ENCODE peak calls at places on chromosomes 6 and 20, in five cellular contexts. J, R, V, D and H are unnamed samples.

GRCh38 chr6:115898246-115898645 is 162.4 kb downstream of the FRK start:
- DNase-seq in J (no peak), R (no peak), V (no peak), D (no peak), H (no peak)

GRCh38 chr20:57890254-57890800 is 180.5 kb upstream of the PMEPA1 start:
- DNase-seq in J (peak; percentile 29), R (no peak), V (peak; percentile 6), D (no peak), H (no peak)

GRCh38 chr6:75266716-75267291 is 17.8 kb downstream of the TMEM30A start:
- DNase-seq in J (no peak), R (peak; percentile 50), V (peak; percentile 63), D (no peak), H (no peak)

GRCh38 chr20:61597996-61598395 is 345.9 kb downstream of the CDH4 start:
- DNase-seq in J (no peak), R (no peak), V (no peak), D (no peak), H (no peak)

GRCh38 chr6:4687989-4688947 is 87.9 kb upstream of the CDYL start:
- DNase-seq in J (no peak), R (peak; percentile 82), V (no peak), D (peak; percentile 20), H (no peak)

GRCh38 chr20:36313936-36314335 is 7.8 kb downstream of the DLGAP4 start:
- DNase-seq in J (peak; percentile 41), R (no peak), V (no peak), D (no peak), H (peak; percentile 66)

GRCh38 chr6:16345449-16346330 is 107.3 kb downstream of the GMPR start:
- DNase-seq in J (no peak), R (peak; percentile 82), V (no peak), D (peak; percentile 31), H (peak; percentile 9)

GRCh38 chr6:40789143-40789764 is 202.1 kb upstream of the LRFN2 start:
- DNase-seq in J (no peak), R (no peak), V (no peak), D (no peak), H (no peak)

GRCh38 chr20:24805456-24806233 is 143.4 kb upstream of the CST7 start:
- DNase-seq in J (no peak), R (no peak), V (no peak), D (no peak), H (no peak)

GRCh38 chr6:8110725-8111124 is 8.4 kb upstream of the EEF1E1 start:
- DNase-seq in J (no peak), R (no peak), V (no peak), D (no peak), H (no peak)
- H3K27ac ChIP-seq in J (no peak overlapping the region), R (no peak overlapping the region), V (no peak overlapping the region), D (no peak overlapping the region), H (no peak overlapping the region)

DNA sequence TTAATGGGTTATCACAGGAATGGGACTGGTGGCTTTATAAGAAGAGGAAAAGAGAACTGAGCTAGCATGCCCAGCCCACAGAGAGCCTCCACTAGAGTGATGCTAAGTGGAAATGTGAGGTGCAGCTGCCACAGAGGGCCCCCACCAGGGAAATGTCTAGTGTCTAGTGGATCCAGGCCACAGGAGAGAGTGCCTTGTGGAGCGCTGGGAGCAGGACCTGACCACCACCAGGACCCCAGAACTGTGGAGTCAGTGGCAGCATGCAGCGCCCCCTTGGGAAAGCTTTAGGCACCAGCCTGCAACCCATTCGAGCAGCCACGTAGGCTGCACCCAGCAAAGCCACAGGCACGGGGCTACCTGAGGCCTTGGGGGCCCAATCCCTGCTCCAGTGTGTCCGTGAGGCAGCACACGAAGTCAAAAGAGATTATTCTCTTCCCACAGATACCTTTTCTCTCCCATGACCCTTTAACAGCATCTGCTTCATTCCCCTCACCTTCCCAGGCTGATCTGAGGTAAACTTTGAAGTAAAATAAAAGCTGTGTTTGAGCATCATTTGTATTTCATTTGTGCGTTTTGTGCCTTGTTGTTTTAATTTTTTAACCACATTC is 4.4 kb downstream of the HLA-E start:
- DNase-seq in J (no peak), R (no peak), V (no peak), D (no peak), H (no peak)
- TF ChIP-seq CTCF in J (no peak), R (no peak), V (peak; percentile 62), D (no peak), H (no peak)

DNA sequence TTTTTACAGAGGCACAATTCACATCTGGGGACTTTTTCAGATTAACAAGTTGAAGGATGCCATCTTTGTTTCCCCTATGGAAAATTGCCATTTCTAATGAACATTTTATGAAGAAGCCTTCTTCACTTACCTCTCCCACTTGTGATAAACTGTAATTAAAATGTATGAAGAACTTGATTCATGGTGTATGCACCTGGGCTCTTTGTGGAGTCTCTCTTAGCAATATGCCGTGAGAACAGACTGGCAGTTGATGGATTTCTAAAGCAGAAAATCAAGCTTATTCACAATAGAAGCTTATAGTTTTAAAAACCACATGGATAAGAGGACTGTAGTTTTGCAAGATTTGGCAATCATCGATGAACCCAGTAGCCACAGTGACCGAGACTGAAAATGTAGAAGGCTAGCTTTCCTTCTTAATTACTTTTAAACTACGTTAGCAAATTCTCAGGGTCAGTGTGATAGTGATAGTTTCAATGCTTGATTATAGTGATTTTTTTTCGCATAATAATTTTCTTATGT is 270.6 kb downstream of the PRL start:
- DNase-seq in J (no peak), R (no peak), V (no peak), D (no peak), H (no peak)
- H3K4me3 ChIP-seq in J (no peak overlapping the region), R (no peak overlapping the region), V (peak overlapping the region; percentile 29), D (no peak overlapping the region), H (no peak overlapping the region)

GRCh38 chr6:11770546-11771466 is 7.8 kb downstream of the ADTRP start:
- DNase-seq in J (peak; percentile 95), R (peak; percentile 100), V (no peak), D (peak; percentile 93), H (peak; percentile 92)
- H3K27ac ChIP-seq in J (peak overlapping the region; percentile 91), R (peak overlapping the region; percentile 99), V (no peak overlapping the region), D (peak overlapping the region; percentile 57), H (peak overlapping the region; percentile 78)

GRCh38 chr20:38172344-38172743 is 7.3 kb upstream of the TGM2 start:
- DNase-seq in J (no peak), R (no peak), V (no peak), D (no peak), H (no peak)
- TF ChIP-seq CTCF in J (no peak), R (peak; percentile 17), V (peak; percentile 24), D (no peak), H (no peak)